ENCODE peak calls at places on chromosomes 2 and 18, in ten cellular contexts. O, J, S, F, G, R, K, W, P and Z are unnamed samples.

GRCh38 chr2:20553580-20553979 is 97.3 kb downstream of the HS1BP3 start:
- DNase-seq in S (no peak), F (no peak), W (no peak), O (no peak), R (no peak), K (no peak), P (no peak), G (no peak), J (no peak), Z (no peak)

GRCh38 chr2:143937563-143938346 is 582.2 kb downstream of the ZEB2 start:
- DNase-seq in J (no peak), R (peak), S (peak), W (no peak), K (no peak), G (peak), F (no peak), O (no peak), P (no peak), Z (peak)

GRCh38 chr2:166230024-166230723 is 102.4 kb upstream of the SCN1A start:
- DNase-seq in R (no peak), S (no peak), F (no peak), W (no peak), G (no peak), K (no peak), O (no peak), P (no peak), J (peak), Z (no peak)

GRCh38 chr18:24982831-24983230 is 369.1 kb downstream of the ZNF521 start:
- DNase-seq in K (no peak), J (no peak), O (no peak), P (no peak), S (no peak), R (no peak), W (no peak), F (no peak), G (no peak), Z (no peak)

GRCh38 chr2:100352511-100352910 is 30.2 kb upstream of the LONRF2 start:
- DNase-seq in W (no peak), G (no peak), R (no peak), J (no peak), P (no peak), K (no peak), F (no peak), O (no peak), S (no peak), Z (no peak)

GRCh38 chr2:127413782-127414743 is 4.2 kb upstream of the PROC start:
- DNase-seq in O (no peak), R (peak), J (peak), S (no peak), G (no peak), W (no peak), P (no peak), K (no peak), F (no peak), Z (no peak)

GRCh38 chr18:46071894-46072867 is at the start of gene PSTPIP2:
- DNase-seq in K (no peak), G (peak), J (no peak), F (peak), S (no peak), W (peak), R (peak), O (peak), P (no peak), Z (peak)

GRCh38 chr2:7053650-7054262 is 136.5 kb downstream of the RNF144A start:
- DNase-seq in R (peak), F (no peak), P (no peak), K (peak), J (no peak), W (peak), O (no peak), G (no peak), S (peak), Z (peak)

GRCh38 chr2:197158591-197159550 is 151.7 kb downstream of the ANKRD44 start:
- DNase-seq in K (no peak), O (no peak), J (peak), R (no peak), P (no peak), F (no peak), S (no peak), G (no peak), W (no peak), Z (no peak)

GRCh38 chr2:164542584-164543021 is 78.7 kb downstream of the GRB14 start:
- DNase-seq in K (peak), P (no peak), O (no peak), G (no peak), R (no peak), W (peak), F (no peak), J (peak), S (peak), Z (no peak)